ENCODE peak calls at places on chromosomes 2 and 18, in four cellular contexts. F, V, A and M are unnamed samples.

GRCh38 chr18:42514522-42514921 is 559.5 kb downstream of the PIK3C3 start:
- DNase-seq in A (no peak), V (no peak), F (no peak), M (no peak)

GRCh38 chr2:989766-990467 is 39.3 kb downstream of the SNTG2 start:
- DNase-seq in A (no peak), F (no peak), V (no peak), M (no peak)

GRCh38 chr2:218471070-218471469 is 52.1 kb downstream of the VIL1 start:
- DNase-seq in A (no peak), V (no peak), F (no peak), M (no peak)

GRCh38 chr18:78822886-78823285 is 156.7 kb upstream of the SALL3 start:
- DNase-seq in F (no peak), A (no peak), V (no peak), M (no peak)

GRCh38 chr2:240465268-240465764 is 29.9 kb downstream of the GPC1 start:
- DNase-seq in V (no peak), F (peak; percentile 3), A (no peak), M (peak; percentile 62)

GRCh38 chr2:190765386-190766173 is 115.0 kb upstream of the GLS start:
- DNase-seq in F (no peak), A (no peak), V (no peak), M (no peak)

GRCh38 chr2:15584767-15585469 is 6.8 kb upstream of the DDX1 start:
- DNase-seq in V (no peak), A (no peak), F (no peak), M (no peak)

GRCh38 chr2:174761837-174762236 is 2.4 kb downstream of the CHRNA1 start:
- DNase-seq in F (no peak), V (no peak), A (no peak), M (peak; percentile 31)

GRCh38 chr18:42425025-42425424 is 470.0 kb downstream of the PIK3C3 start:
- DNase-seq in V (no peak), F (no peak), A (no peak), M (no peak)

GRCh38 chr18:57943723-57944122 is 100.3 kb upstream of the NEDD4L start:
- DNase-seq in A (no peak), V (peak; percentile 14), F (no peak), M (no peak)

GRCh38 chr2:200425026-200425821 is 84.6 kb downstream of the KCTD18 start:
- DNase-seq in A (no peak), V (no peak), F (no peak), M (no peak)

GRCh38 chr2:109060496-109060895 is 68.5 kb upstream of the SH3RF3 start:
- DNase-seq in V (no peak), A (no peak), F (no peak), M (no peak)

GRCh38 chr18:10247402-10248117 is 206.9 kb upstream of the APCDD1 start:
- DNase-seq in A (no peak), V (no peak), F (peak; percentile 63), M (no peak)

GRCh38 chr2:182816856-182817255 is 49.6 kb downstream of the FRZB start:
- DNase-seq in F (no peak), A (no peak), V (no peak), M (no peak)

GRCh38 chr2:134014196-134014960 is 239.5 kb upstream of the MGAT5 start:
- DNase-seq in F (no peak), A (no peak), V (no peak), M (no peak)

GRCh38 chr2:110820128-110820527 is 87.8 kb downstream of the ACOXL start:
- DNase-seq in F (no peak), V (no peak), A (no peak), M (no peak)

GRCh38 chr18:66495844-66496243 is 108.0 kb downstream of the CDH19 start:
- DNase-seq in A (peak; percentile 32), F (peak; percentile 41), V (peak; percentile 87), M (no peak)

GRCh38 chr18:43271593-43272432 is 5.5 kb downstream of the SYT4 start:
- DNase-seq in V (peak; percentile 36), F (peak; percentile 19), A (peak; percentile 48), M (no peak)

GRCh38 chr2:175640655-175641054 is 361.4 kb downstream of the LNPK start:
- DNase-seq in V (no peak), F (no peak), A (no peak), M (no peak)

GRCh38 chr2:36403675-36404230 is 48.2 kb downstream of the CRIM1 start:
- DNase-seq in A (no peak), V (no peak), F (no peak), M (no peak)

GRCh38 chr2:150097402-150097801 is 390.1 kb downstream of the RND3 start:
- DNase-seq in A (no peak), V (no peak), F (no peak), M (no peak)

GRCh38 chr18:49368161-49368875 is 92.1 kb downstream of the DYM start:
- DNase-seq in V (no peak), A (no peak), F (no peak), M (no peak)

GRCh38 chr2:50196775-50197482 is 835.0 kb downstream of the NRXN1 start:
- DNase-seq in F (no peak), V (no peak), A (no peak), M (no peak)

GRCh38 chr2:64679673-64680425 is 26.1 kb upstream of the SERTAD2 start:
- DNase-seq in V (no peak), F (no peak), A (no peak), M (no peak)

GRCh38 chr2:55120634-55121359 is 70.5 kb upstream of the RTN4 start:
- DNase-seq in F (peak; percentile 55), A (no peak), V (peak; percentile 58), M (no peak)

GRCh38 chr2:149924028-149924427 is 336.5 kb upstream of the MMADHC start:
- DNase-seq in F (no peak), V (no peak), A (no peak), M (no peak)

GRCh38 chr18:55152801-55153200 is 193.5 kb upstream of the CCDC68 start:
- DNase-seq in F (no peak), A (no peak), V (no peak), M (no peak)

GRCh38 chr18:28560339-28560738 is 383.4 kb upstream of the CDH2 start:
- DNase-seq in V (no peak), A (no peak), F (no peak), M (no peak)

GRCh38 chr2:39403311-39403710 is 33.8 kb downstream of the MAP4K3 start:
- DNase-seq in A (no peak), V (no peak), F (no peak), M (no peak)

GRCh38 chr2:96276787-96277499 is 10.9 kb downstream of the CIAO1 start:
- DNase-seq in A (no peak), F (no peak), V (no peak), M (no peak)

GRCh38 chr2:10830203-10830602 is 17.6 kb upstream of the PDIA6 start:
- DNase-seq in F (no peak), V (no peak), A (no peak), M (no peak)

GRCh38 chr2:205695460-205695979 is 13.2 kb downstream of the NRP2 start:
- DNase-seq in F (no peak), V (no peak), A (no peak), M (no peak)

GRCh38 chr18:13514558-13514957 is 211.8 kb downstream of the FAM210A start:
- DNase-seq in V (no peak), A (no peak), F (no peak), M (no peak)

GRCh38 chr2:40034198-40034597 is 255.1 kb upstream of the THUMPD2 start:
- DNase-seq in V (no peak), A (no peak), F (no peak), M (no peak)

GRCh38 chr2:119431155-119431975 is at the start of gene TMEM37:
- DNase-seq in F (peak; percentile 62), A (no peak), V (peak; percentile 94), M (no peak)

GRCh38 chr2:207163053-207163814 is 2.5 kb downstream of the KLF7 start:
- DNase-seq in A (peak; percentile 54), F (no peak), V (no peak), M (peak; percentile 12)

GRCh38 chr2:120441744-120442471 is 96.0 kb downstream of the INHBB start:
- DNase-seq in A (peak; percentile 25), F (no peak), V (peak; percentile 85), M (peak; percentile 78)

GRCh38 chr2:8671802-8672201 is 10.1 kb upstream of the ID2 start:
- DNase-seq in V (no peak), F (no peak), A (no peak), M (no peak)
- H3K27me3 ChIP-seq in V (peaks cover 19% of the 10 kb centered on the region), F (no peaks in the 10 kb centered on the region), A (no peaks in the 10 kb centered on the region), M (no peaks in the 10 kb centered on the region)

DNA sequence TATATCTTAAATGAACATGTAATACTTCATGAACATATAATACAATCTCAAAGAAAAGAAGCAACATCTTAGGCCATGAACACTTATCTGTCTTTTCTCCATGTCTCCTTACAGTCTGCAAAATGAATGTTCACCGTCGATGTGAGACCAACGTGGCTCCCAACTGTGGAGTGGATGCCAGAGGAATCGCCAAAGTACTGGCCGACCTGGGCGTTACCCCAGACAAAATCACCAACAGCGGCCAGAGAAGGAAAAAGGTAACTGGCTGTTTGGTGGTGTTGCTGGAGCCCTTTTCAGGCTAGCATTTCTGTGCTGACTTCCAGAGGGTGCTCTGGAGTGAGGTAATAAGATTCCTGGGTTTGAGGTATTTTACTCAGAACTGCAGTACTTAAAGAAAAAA is 295.9 kb upstream of the EPAS1 start:
- DNase-seq in F (no peak), V (no peak), A (no peak), M (no peak)
- H3K27ac ChIP-seq in F (no peak overlapping the region), V (no peak overlapping the region), A (no peak overlapping the region), M (no peak overlapping the region)

GRCh38 chr2:191916826-191917225 is 69.9 kb upstream of the CAVIN2 start:
- DNase-seq in F (no peak), A (no peak), V (no peak), M (no peak)

GRCh38 chr2:191917967-191918651 is 71.2 kb upstream of the CAVIN2 start:
- DNase-seq in V (no peak), A (no peak), F (peak; percentile 12), M (no peak)

GRCh38 chr2:191915750-191916149 is 68.9 kb upstream of the CAVIN2 start:
- DNase-seq in A (no peak), F (no peak), V (no peak), M (no peak)

GRCh38 chr2:191920502-191920901 is 73.6 kb upstream of the CAVIN2 start:
- DNase-seq in V (no peak), A (no peak), F (no peak), M (no peak)

GRCh38 chr2:191917430-191917881 is 70.6 kb upstream of the CAVIN2 start:
- DNase-seq in F (no peak), V (no peak), A (no peak), M (no peak)
- H3K36me3 ChIP-seq in F (no peaks in the 10 kb centered on the region), V (no peaks in the 10 kb centered on the region), A (no peaks in the 10 kb centered on the region), M (no peaks in the 10 kb centered on the region)

GRCh38 chr18:23231340-23232021 is 96.2 kb downstream of the CABLES1 start:
- DNase-seq in A (peak; percentile 76), V (no peak), F (peak; percentile 77), M (peak; percentile 96)

GRCh38 chr18:23234619-23235018 is 99.3 kb downstream of the CABLES1 start:
- DNase-seq in A (no peak), V (no peak), F (no peak), M (no peak)

GRCh38 chr18:23230688-23231087 is 95.4 kb downstream of the CABLES1 start:
- DNase-seq in F (no peak), V (no peak), A (no peak), M (peak; percentile 74)

GRCh38 chr18:23229472-23229871 is 94.2 kb downstream of the CABLES1 start:
- DNase-seq in F (no peak), A (no peak), V (no peak), M (no peak)

DNA sequence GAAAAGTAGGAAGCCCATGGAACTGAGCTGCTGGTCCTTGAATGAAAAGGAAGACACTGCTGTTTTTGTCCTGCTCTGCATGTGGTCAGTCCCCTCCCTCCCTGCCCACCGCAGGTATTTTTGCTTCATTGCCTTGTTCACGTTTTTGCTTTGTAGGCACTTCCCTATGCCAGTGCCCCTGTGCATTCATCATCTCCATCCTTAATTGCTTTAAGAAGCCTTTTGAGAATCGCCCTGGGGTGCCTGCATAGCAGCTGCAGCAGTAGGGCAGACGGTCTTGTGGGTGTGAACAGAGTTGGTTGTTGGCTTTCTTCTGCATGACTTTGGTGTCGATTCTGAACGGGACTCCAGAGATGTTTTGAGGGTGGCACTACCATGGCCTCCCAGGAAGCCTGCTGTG is 97.0 kb downstream of the CABLES1 start:
- DNase-seq in F (no peak), V (peak; percentile 61), A (no peak), M (no peak)
- H3K27me3 ChIP-seq in F (no peaks in the 10 kb centered on the region), V (no peaks in the 10 kb centered on the region), A (no peaks in the 10 kb centered on the region), M (no peaks in the 10 kb centered on the region)